ENCODE peak calls at places on chromosome 16, in eight cellular contexts. K, P, V, T, X, N, Z and E are unnamed samples.
A peak's percentile ranks its signal among the peaks of the same experiment; 100 is the strongest.

GRCh38 chr16:28872952-28873351 is 5.3 kb upstream of the ATP2A1 start:
- DNase-seq in K (no peak), P (no peak), V (no peak), T (no peak), X (no peak), N (no peak), Z (no peak), E (no peak)

GRCh38 chr16:5604770-5605169 is 507.2 kb upstream of the EEF2KMT start:
- DNase-seq in K (peak; percentile 68), P (peak; percentile 9), V (no peak), T (no peak), X (no peak), N (no peak), Z (no peak), E (no peak)

GRCh38 chr16:67460168-67460567 is 20.8 kb downstream of the ATP6V0D1 start:
- DNase-seq in K (no peak), P (no peak), V (no peak), T (no peak), X (no peak), N (no peak), Z (peak; percentile 45), E (no peak)

GRCh38 chr16:8863594-8864424 is 5.0 kb downstream of the CARHSP1 start:
- DNase-seq in K (peak; percentile 62), P (no peak), V (no peak), T (no peak), X (no peak), N (peak; percentile 41), Z (no peak), E (no peak)

GRCh38 chr16:2955779-2956565 is 8.1 kb upstream of the KREMEN2 start:
- DNase-seq in K (no peak), P (no peak), V (no peak), T (no peak), X (peak; percentile 1), N (no peak), Z (no peak), E (no peak)

GRCh38 chr16:9596788-9597187 is 505.3 kb downstream of the HAPSTR1 start:
- DNase-seq in K (no peak), P (no peak), V (no peak), T (no peak), X (no peak), N (no peak), Z (no peak), E (no peak)

GRCh38 chr16:29760567-29761279 is 14.9 kb upstream of the C16orf54 start:
- DNase-seq in K (no peak), P (no peak), V (no peak), T (no peak), X (no peak), N (no peak), Z (no peak), E (no peak)

GRCh38 chr16:84829168-84829965 is 9.6 kb downstream of the CRISPLD2 start:
- DNase-seq in K (peak; percentile 84), P (no peak), V (no peak), T (no peak), X (no peak), N (peak; percentile 97), Z (peak; percentile 96), E (no peak)

GRCh38 chr16:66483689-66484452 is 56.8 kb downstream of the BEAN1 start:
- DNase-seq in K (peak; percentile 77), P (peak; percentile 72), V (peak; percentile 71), T (peak; percentile 72), X (peak; percentile 67), N (peak; percentile 73), Z (peak; percentile 68), E (peak; percentile 46)

GRCh38 chr16:13503960-13504635 is 415.9 kb upstream of the ERCC4 start:
- DNase-seq in K (no peak), P (no peak), V (no peak), T (no peak), X (no peak), N (no peak), Z (no peak), E (no peak)

GRCh38 chr16:21598676-21599157 is 660 bp upstream of the METTL9 start:
- DNase-seq in K (peak; percentile 17), P (peak; percentile 13), V (no peak), T (no peak), X (peak; percentile 35), N (peak; percentile 18), Z (no peak), E (no peak)